ENCODE peak calls at places on chromosomes 16 and 17, in five cellular contexts. P is CD8-positive, alpha-beta T cell; H is astrocyte of the spinal cord; I is left ventricle myocardium inferior; N is heart right ventricle. R is an unnamed sample.

GRCh38 chr17:59838196-59838911 is 54.4 kb downstream of the TUBD1 start:
- DNase-seq in H (peak), P (no peak), N (no peak), I (no peak), R (no peak)

GRCh38 chr16:15435216-15435864 is 952 bp downstream of the BMERB1 start:
- DNase-seq in P (no peak), H (no peak), I (no peak), N (no peak), R (peak)

GRCh38 chr17:33506889-33507650 is 214.0 kb upstream of the ASIC2 start:
- DNase-seq in P (no peak), I (no peak), H (peak), N (no peak), R (no peak)

GRCh38 chr16:57023541-57024249 is 34.3 kb downstream of the NLRC5 start:
- DNase-seq in N (no peak), P (peak), H (no peak), I (no peak), R (peak)

GRCh38 chr17:81387235-81388060 is 7.8 kb upstream of the BAHCC1 start:
- DNase-seq in N (peak), P (no peak), H (peak), I (peak), R (no peak)

GRCh38 chr17:27466748-27467375 is 10.6 kb downstream of the KSR1 start:
- DNase-seq in P (no peak), H (no peak), N (no peak), I (no peak), R (peak)

GRCh38 chr16:50473375-50473945 is 74.7 kb upstream of the NKD1 start:
- DNase-seq in H (no peak), N (no peak), I (no peak), P (no peak), R (no peak)

GRCh38 chr16:72312862-72313261 is 140.9 kb upstream of the PMFBP1 start:
- DNase-seq in H (peak), I (no peak), P (no peak), N (no peak), R (no peak)

GRCh38 chr16:65663774-65664173 is 541.9 kb upstream of the CDH11 start:
- DNase-seq in H (no peak), I (no peak), P (no peak), N (no peak), R (no peak)

GRCh38 chr17:8290043-8290442 is 1.6 kb downstream of the RANGRF start:
- DNase-seq in I (no peak), N (no peak), H (no peak), P (no peak), R (no peak)

GRCh38 chr17:51572115-51572514 is 311.8 kb downstream of the UTP18 start:
- DNase-seq in I (no peak), P (no peak), N (no peak), H (no peak), R (no peak)

GRCh38 chr17:79420318-79421243 is 190.3 kb downstream of the RBFOX3 start:
- DNase-seq in H (no peak), I (no peak), P (no peak), N (no peak), R (no peak)

GRCh38 chr17:36463916-36464764 is 22.3 kb upstream of the ZNHIT3 start:
- DNase-seq in H (peak), I (peak), N (peak), P (no peak), R (peak)

GRCh38 chr17:75636381-75637142 is 3.3 kb downstream of the SMIM5 start:
- DNase-seq in I (peak), P (no peak), H (no peak), N (no peak), R (no peak)

GRCh38 chr16:7755347-7755746 is 422.7 kb downstream of the RBFOX1 start:
- DNase-seq in N (no peak), H (no peak), I (no peak), P (no peak), R (no peak)

GRCh38 chr17:43212641-43213490 is 1.2 kb downstream of the TMEM106A start:
- DNase-seq in I (no peak), H (no peak), N (no peak), P (no peak), R (no peak)

GRCh38 chr17:64767269-64767997 is 105.3 kb upstream of the SMURF2 start:
- DNase-seq in I (no peak), N (no peak), P (no peak), H (no peak), R (no peak)

GRCh38 chr16:24685539-24686432 is 43.7 kb upstream of the TNRC6A start:
- DNase-seq in N (peak), I (peak), P (no peak), H (peak), R (no peak)

GRCh38 chr17:78974635-78975591 is 4.8 kb downstream of the LGALS3BP start:
- DNase-seq in I (peak), P (no peak), H (peak), N (peak), R (peak)

GRCh38 chr16:27768651-27769270 is 218.8 kb downstream of the KATNIP start:
- DNase-seq in P (no peak), N (no peak), H (peak), I (no peak), R (peak)

GRCh38 chr17:50328926-50329325 is 17.0 kb upstream of the XYLT2 start:
- DNase-seq in P (no peak), I (no peak), H (no peak), N (no peak), R (no peak)

GRCh38 chr17:20133552-20133951 is 124.4 kb downstream of the SPECC1 start:
- DNase-seq in P (no peak), N (no peak), H (no peak), I (no peak), R (no peak)

GRCh38 chr17:29278692-29279091 is 15.3 kb downstream of the NUFIP2 start:
- DNase-seq in P (no peak), I (no peak), H (no peak), N (no peak), R (no peak)

GRCh38 chr16:49050607-49051006 is 231.0 kb downstream of the CBLN1 start:
- DNase-seq in H (no peak), P (no peak), N (no peak), I (no peak), R (no peak)

GRCh38 chr17:81200695-81201580 is 21.8 kb downstream of the CEP131 start:
- DNase-seq in I (no peak), P (no peak), N (no peak), H (peak), R (peak)

GRCh38 chr17:44113868-44114840 is 9.3 kb downstream of the HDAC5 start:
- DNase-seq in N (no peak), H (no peak), P (no peak), I (no peak), R (no peak)

GRCh38 chr17:14972844-14973243 is 292.3 kb downstream of the PMP22 start:
- DNase-seq in H (no peak), P (no peak), I (no peak), N (no peak), R (no peak)

GRCh38 chr16:53837421-53837820 is 133.5 kb downstream of the FTO start:
- DNase-seq in P (no peak), N (no peak), H (no peak), I (no peak), R (no peak)

GRCh38 chr16:68072038-68072695 is 13.0 kb upstream of the NFATC3 start:
- DNase-seq in N (no peak), I (no peak), H (peak), P (no peak), R (peak)

GRCh38 chr17:82390860-82391435 is 19.4 kb downstream of the UTS2R start:
- DNase-seq in P (no peak), N (no peak), I (no peak), H (no peak), R (no peak)

GRCh38 chr17:18888766-18889290 is 30.9 kb downstream of the PRPSAP2 start:
- DNase-seq in P (no peak), N (no peak), I (no peak), H (no peak), R (no peak)

GRCh38 chr16:77212736-77213541 is 13.7 kb downstream of the SYCE1L start:
- DNase-seq in P (peak), H (peak), I (peak), N (peak), R (peak)

GRCh38 chr16:17556276-17557052 is 85.7 kb upstream of the XYLT1 start:
- DNase-seq in H (peak), P (no peak), I (no peak), N (no peak), R (no peak)

GRCh38 chr16:49986351-49987124 is 38.5 kb upstream of the CNEP1R1 start:
- DNase-seq in H (peak), P (no peak), N (no peak), I (no peak), R (no peak)

GRCh38 chr16:23874613-23875294 is 39.0 kb downstream of the PRKCB start:
- DNase-seq in N (no peak), I (no peak), P (no peak), H (no peak), R (no peak)

GRCh38 chr16:51773491-51773890 is 622.4 kb upstream of the SALL1 start:
- DNase-seq in N (no peak), P (no peak), I (no peak), H (no peak), R (no peak)

GRCh38 chr16:25988089-25988488 is 296.3 kb downstream of the HS3ST4 start:
- DNase-seq in N (no peak), P (no peak), H (no peak), I (no peak), R (no peak)

GRCh38 chr17:48612456-48612853 is 1.6 kb upstream of the HOXB7 start:
- DNase-seq in I (no peak), N (no peak), P (no peak), H (peak), R (no peak)
- TF ChIP-seq CTCF in I (no peak), N (no peak), P (no peak), H (no peak), R (no peak)

GRCh38 chr17:21286066-21286770 is 1.7 kb downstream of the MAP2K3 start:
- DNase-seq in N (peak), H (peak), P (no peak), I (peak), R (peak)

GRCh38 chr17:21289175-21289901 is 4.8 kb downstream of the MAP2K3 start:
- DNase-seq in P (no peak), I (no peak), N (no peak), H (no peak), R (no peak)

GRCh38 chr17:21286771-21287702 is 2.5 kb downstream of the MAP2K3 start:
- DNase-seq in I (no peak), N (no peak), H (no peak), P (no peak), R (peak)

GRCh38 chr17:21288581-21289017 is 4.1 kb downstream of the MAP2K3 start:
- DNase-seq in I (no peak), P (no peak), H (no peak), N (no peak), R (no peak)

DNA sequence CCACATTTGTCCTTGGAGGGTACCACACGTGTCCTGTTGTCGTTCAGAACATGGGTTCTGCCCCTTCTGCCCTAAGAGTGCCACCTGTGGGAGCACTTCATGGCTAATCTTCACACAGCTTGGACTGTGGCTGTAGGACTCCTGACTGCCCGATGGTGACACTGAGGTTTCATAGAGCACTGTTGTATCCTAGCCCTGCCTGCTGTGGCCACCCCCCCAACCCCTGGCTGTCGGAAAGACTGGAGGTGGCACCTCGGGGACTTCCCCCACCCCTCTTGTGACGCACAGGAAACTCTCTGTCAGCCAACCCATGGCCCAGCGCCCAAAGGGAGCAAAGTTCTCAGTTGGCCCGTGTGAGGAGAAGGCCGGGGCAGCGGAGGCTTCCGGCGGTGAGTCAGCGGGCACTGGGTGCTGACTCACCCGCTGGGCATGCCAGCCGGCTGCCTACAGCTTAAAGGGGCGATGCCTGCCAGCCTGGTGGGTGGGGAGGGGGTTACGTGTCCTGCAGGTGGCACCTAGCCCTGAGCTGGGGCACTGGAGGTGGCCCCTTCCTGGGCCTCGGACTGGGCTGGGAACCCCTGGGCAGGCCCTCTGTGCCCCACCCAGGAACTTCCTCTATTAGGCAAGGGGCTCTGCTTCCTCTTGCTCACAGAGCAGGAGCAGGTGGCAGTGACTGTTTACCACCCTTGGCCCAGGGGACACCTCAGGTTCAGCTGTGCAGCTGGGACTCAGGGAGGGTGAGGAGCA is 3.4 kb downstream of the MAP2K3 start:
- DNase-seq in N (peak), I (peak), H (peak), P (peak), R (peak)
- H3K4me3 ChIP-seq in N (peak), I (peak), H (no peak), P (peak), R (peak)

GRCh38 chr17:61462734-61463067 is 10.5 kb downstream of the TBX4 start:
- DNase-seq in N (no peak), H (no peak), I (no peak), P (no peak), R (no peak)
- TF ChIP-seq CTCF in N (no peak), H (no peak), I (no peak), P (no peak), R (no peak)

GRCh38 chr17:2749058-2749783 is at the start of gene CCDC92B:
- DNase-seq in P (no peak), H (no peak), I (no peak), N (no peak), R (no peak)
- H3K4me3 ChIP-seq in P (no peak), H (no peak), I (peak), N (peak), R (peak)

GRCh38 chr16:3880623-3881498 is at the start of gene CREBBP:
- DNase-seq in P (peak), H (peak), I (peak), N (peak), R (peak)
- TF ChIP-seq CTCF in P (no peak), H (no peak), I (no peak), N (no peak), R (no peak)

GRCh38 chr16:9185396-9185795 is 94.0 kb downstream of the HAPSTR1 start:
- DNase-seq in I (no peak), N (no peak), P (no peak), H (no peak), R (no peak)
- H3K4me3 ChIP-seq in I (no peak), N (no peak), P (no peak), H (no peak), R (no peak)

DNA sequence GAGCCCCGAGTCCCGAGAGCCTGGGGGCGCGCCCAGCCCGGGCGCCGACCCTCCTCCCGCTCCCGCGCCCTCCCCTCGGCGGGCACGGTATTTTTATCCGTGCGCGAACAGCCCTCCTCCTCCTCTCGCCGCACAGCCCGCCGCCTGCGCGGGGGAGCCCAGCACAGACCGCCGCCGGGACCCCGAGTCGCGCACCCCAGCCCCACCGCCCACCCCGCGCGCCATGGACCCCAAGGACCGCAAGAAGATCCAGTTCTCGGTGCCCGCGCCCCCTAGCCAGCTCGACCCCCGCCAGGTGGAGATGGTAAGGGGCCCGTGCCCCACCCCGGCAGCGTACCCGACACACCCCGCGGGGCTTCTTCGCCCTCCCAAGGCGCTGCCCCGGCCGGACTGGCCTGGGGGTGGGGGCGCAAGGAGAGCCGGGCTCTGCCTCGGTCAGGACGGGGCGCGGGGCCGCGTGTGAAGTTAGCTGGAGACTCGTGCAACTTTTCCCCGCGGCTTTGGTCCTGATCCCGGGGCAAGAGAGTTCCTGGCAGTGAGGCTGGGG is 491 bp downstream of the PPP1R1B start:
- DNase-seq in P (no peak), N (no peak), H (no peak), I (no peak), R (no peak)
- TF ChIP-seq CTCF in P (no peak), N (no peak), H (no peak), I (no peak), R (no peak)

GRCh38 chr17:39601010-39601597 is 6.6 kb downstream of the NEUROD2 start:
- DNase-seq in I (no peak), P (no peak), H (no peak), N (no peak), R (no peak)

GRCh38 chr17:39603304-39604016 is 4.3 kb downstream of the NEUROD2 start:
- DNase-seq in P (no peak), H (no peak), N (no peak), I (no peak), R (no peak)

GRCh38 chr17:39601758-39602532 is 5.8 kb downstream of the NEUROD2 start:
- DNase-seq in P (no peak), I (no peak), N (no peak), H (no peak), R (no peak)

GRCh38 chr17:39600469-39601009 is 7.2 kb downstream of the NEUROD2 start:
- DNase-seq in N (no peak), I (no peak), H (no peak), P (no peak), R (no peak)

GRCh38 chr17:39602533-39603303 is 5.0 kb downstream of the NEUROD2 start:
- DNase-seq in I (no peak), H (no peak), N (no peak), P (no peak), R (no peak)
- H3K4me3 ChIP-seq in I (no peak), H (no peak), N (no peak), P (no peak), R (no peak)

GRCh38 chr17:61409301-61410099 is 9.9 kb downstream of the TBX2 start:
- DNase-seq in N (peak), H (no peak), P (no peak), I (no peak), R (peak)
- TF ChIP-seq CTCF in N (peak), H (peak), P (no peak), I (peak), R (peak)